ENCODE peak calls at places on chromosomes 13 and 19, in five cellular contexts. One of them, this sample, is unnamed.

GRCh38 chr13:106865706-106866288 is 297.9 kb upstream of the ARGLU1 start:
- DNase-seq in stimulated activated CD4-positive, alpha-beta T cell treated with anti-CD3 and anti-CD28 coated beads, Interleukin-4, amount 100 ng/mL, for 24 hours: no peak
- DNase-seq in CMK: peak
- DNase-seq in brain microvascular endothelial cell: no peak
- DNase-seq in RWPE1: no peak
- DNase-seq in this sample: no peak

GRCh38 chr13:94346261-94347019 is 133.0 kb downstream of the DCT start:
- DNase-seq in CMK: no peak
- DNase-seq in RWPE1: no peak
- DNase-seq in brain microvascular endothelial cell: no peak
- DNase-seq in stimulated activated CD4-positive, alpha-beta T cell treated with anti-CD3 and anti-CD28 coated beads, Interleukin-4, amount 100 ng/mL, for 24 hours: peak
- DNase-seq in this sample: no peak

GRCh38 chr19:35048911-35049411 is 7.4 kb downstream of the HPN start:
- DNase-seq in RWPE1: no peak
- DNase-seq in brain microvascular endothelial cell: no peak
- DNase-seq in CMK: no peak
- DNase-seq in stimulated activated CD4-positive, alpha-beta T cell treated with anti-CD3 and anti-CD28 coated beads, Interleukin-4, amount 100 ng/mL, for 24 hours: no peak
- DNase-seq in this sample: no peak

GRCh38 chr13:58843567-58843966 is 1212.0 kb downstream of the PCDH17 start:
- DNase-seq in brain microvascular endothelial cell: no peak
- DNase-seq in CMK: no peak
- DNase-seq in stimulated activated CD4-positive, alpha-beta T cell treated with anti-CD3 and anti-CD28 coated beads, Interleukin-4, amount 100 ng/mL, for 24 hours: no peak
- DNase-seq in RWPE1: no peak
- DNase-seq in this sample: no peak

GRCh38 chr13:78319101-78319627 is 284.2 kb downstream of the POU4F1 start:
- DNase-seq in brain microvascular endothelial cell: no peak
- DNase-seq in RWPE1: peak
- DNase-seq in stimulated activated CD4-positive, alpha-beta T cell treated with anti-CD3 and anti-CD28 coated beads, Interleukin-4, amount 100 ng/mL, for 24 hours: no peak
- DNase-seq in CMK: no peak
- DNase-seq in this sample: no peak

GRCh38 chr19:5595129-5595528 is 27.4 kb upstream of the TINCR start:
- DNase-seq in brain microvascular endothelial cell: no peak
- DNase-seq in stimulated activated CD4-positive, alpha-beta T cell treated with anti-CD3 and anti-CD28 coated beads, Interleukin-4, amount 100 ng/mL, for 24 hours: no peak
- DNase-seq in CMK: no peak
- DNase-seq in RWPE1: no peak
- DNase-seq in this sample: no peak

GRCh38 chr13:39123578-39123977 is 85.3 kb downstream of the NHLRC3 start:
- DNase-seq in RWPE1: no peak
- DNase-seq in stimulated activated CD4-positive, alpha-beta T cell treated with anti-CD3 and anti-CD28 coated beads, Interleukin-4, amount 100 ng/mL, for 24 hours: no peak
- DNase-seq in brain microvascular endothelial cell: no peak
- DNase-seq in CMK: no peak
- DNase-seq in this sample: no peak

GRCh38 chr13:37342205-37342604 is 236.7 kb upstream of the CSNK1A1L start:
- DNase-seq in stimulated activated CD4-positive, alpha-beta T cell treated with anti-CD3 and anti-CD28 coated beads, Interleukin-4, amount 100 ng/mL, for 24 hours: no peak
- DNase-seq in brain microvascular endothelial cell: no peak
- DNase-seq in CMK: no peak
- DNase-seq in RWPE1: no peak
- DNase-seq in this sample: no peak

GRCh38 chr13:113670541-113670940 is 3.5 kb downstream of the GRK1 start:
- DNase-seq in CMK: no peak
- DNase-seq in RWPE1: no peak
- DNase-seq in stimulated activated CD4-positive, alpha-beta T cell treated with anti-CD3 and anti-CD28 coated beads, Interleukin-4, amount 100 ng/mL, for 24 hours: no peak
- DNase-seq in brain microvascular endothelial cell: no peak
- DNase-seq in this sample: no peak

GRCh38 chr13:32285633-32285965 is 29.6 kb downstream of the ZAR1L start:
- DNase-seq in stimulated activated CD4-positive, alpha-beta T cell treated with anti-CD3 and anti-CD28 coated beads, Interleukin-4, amount 100 ng/mL, for 24 hours: no peak
- DNase-seq in CMK: no peak
- DNase-seq in RWPE1: no peak
- DNase-seq in brain microvascular endothelial cell: peak
- DNase-seq in this sample: no peak

GRCh38 chr19:54316746-54317107 is 3.8 kb upstream of the LILRA5 start:
- DNase-seq in CMK: no peak
- DNase-seq in RWPE1: no peak
- DNase-seq in brain microvascular endothelial cell: no peak
- DNase-seq in stimulated activated CD4-positive, alpha-beta T cell treated with anti-CD3 and anti-CD28 coated beads, Interleukin-4, amount 100 ng/mL, for 24 hours: no peak
- DNase-seq in this sample: no peak

GRCh38 chr19:15109768-15110417 is 2.7 kb downstream of the SYDE1 start:
- DNase-seq in brain microvascular endothelial cell: no peak
- DNase-seq in CMK: no peak
- DNase-seq in stimulated activated CD4-positive, alpha-beta T cell treated with anti-CD3 and anti-CD28 coated beads, Interleukin-4, amount 100 ng/mL, for 24 hours: no peak
- DNase-seq in RWPE1: no peak
- DNase-seq in this sample: no peak

GRCh38 chr13:78976696-78977095 is 317.7 kb upstream of the OBI1 start:
- DNase-seq in RWPE1: no peak
- DNase-seq in stimulated activated CD4-positive, alpha-beta T cell treated with anti-CD3 and anti-CD28 coated beads, Interleukin-4, amount 100 ng/mL, for 24 hours: no peak
- DNase-seq in brain microvascular endothelial cell: no peak
- DNase-seq in CMK: no peak
- DNase-seq in this sample: no peak

GRCh38 chr19:29545866-29546582 is 20.2 kb downstream of the VSTM2B start:
- DNase-seq in RWPE1: no peak
- DNase-seq in stimulated activated CD4-positive, alpha-beta T cell treated with anti-CD3 and anti-CD28 coated beads, Interleukin-4, amount 100 ng/mL, for 24 hours: no peak
- DNase-seq in brain microvascular endothelial cell: no peak
- DNase-seq in CMK: no peak
- DNase-seq in this sample: no peak

GRCh38 chr13:25633108-25633507 is 261.3 kb downstream of the ATP8A2 start:
- DNase-seq in brain microvascular endothelial cell: peak
- DNase-seq in stimulated activated CD4-positive, alpha-beta T cell treated with anti-CD3 and anti-CD28 coated beads, Interleukin-4, amount 100 ng/mL, for 24 hours: no peak
- DNase-seq in RWPE1: no peak
- DNase-seq in CMK: no peak
- DNase-seq in this sample: no peak

GRCh38 chr19:12838182-12838890 is at the start of gene MAST1:
- DNase-seq in stimulated activated CD4-positive, alpha-beta T cell treated with anti-CD3 and anti-CD28 coated beads, Interleukin-4, amount 100 ng/mL, for 24 hours: peak
- DNase-seq in CMK: no peak
- DNase-seq in RWPE1: no peak
- DNase-seq in brain microvascular endothelial cell: no peak
- DNase-seq in this sample: no peak

GRCh38 chr13:111387945-111388600 is 67.6 kb downstream of the TEX29 start:
- DNase-seq in CMK: no peak
- DNase-seq in RWPE1: no peak
- DNase-seq in stimulated activated CD4-positive, alpha-beta T cell treated with anti-CD3 and anti-CD28 coated beads, Interleukin-4, amount 100 ng/mL, for 24 hours: no peak
- DNase-seq in brain microvascular endothelial cell: no peak
- DNase-seq in this sample: no peak

GRCh38 chr13:96952592-96952991 is 41.7 kb downstream of the OXGR1 start:
- DNase-seq in CMK: no peak
- DNase-seq in brain microvascular endothelial cell: no peak
- DNase-seq in RWPE1: no peak
- DNase-seq in stimulated activated CD4-positive, alpha-beta T cell treated with anti-CD3 and anti-CD28 coated beads, Interleukin-4, amount 100 ng/mL, for 24 hours: no peak
- DNase-seq in this sample: no peak

GRCh38 chr13:51797664-51798488 is 6.1 kb downstream of the DHRS12 start:
- DNase-seq in brain microvascular endothelial cell: peak
- DNase-seq in stimulated activated CD4-positive, alpha-beta T cell treated with anti-CD3 and anti-CD28 coated beads, Interleukin-4, amount 100 ng/mL, for 24 hours: peak
- DNase-seq in RWPE1: peak
- DNase-seq in CMK: no peak
- DNase-seq in this sample: peak

GRCh38 chr13:31970237-31970930 is 61.2 kb upstream of the FRY start:
- DNase-seq in brain microvascular endothelial cell: peak
- DNase-seq in RWPE1: peak
- DNase-seq in stimulated activated CD4-positive, alpha-beta T cell treated with anti-CD3 and anti-CD28 coated beads, Interleukin-4, amount 100 ng/mL, for 24 hours: no peak
- DNase-seq in CMK: no peak
- DNase-seq in this sample: peak

GRCh38 chr19:17346109-17346671 is 8.8 kb downstream of the GTPBP3 start:
- DNase-seq in stimulated activated CD4-positive, alpha-beta T cell treated with anti-CD3 and anti-CD28 coated beads, Interleukin-4, amount 100 ng/mL, for 24 hours: peak
- DNase-seq in RWPE1: peak
- DNase-seq in brain microvascular endothelial cell: peak
- DNase-seq in CMK: no peak
- DNase-seq in this sample: peak

GRCh38 chr19:1066251-1066747 is 668 bp upstream of the ARHGAP45 start:
- DNase-seq in CMK: peak
- DNase-seq in brain microvascular endothelial cell: no peak
- DNase-seq in stimulated activated CD4-positive, alpha-beta T cell treated with anti-CD3 and anti-CD28 coated beads, Interleukin-4, amount 100 ng/mL, for 24 hours: no peak
- DNase-seq in RWPE1: no peak
- DNase-seq in this sample: no peak

GRCh38 chr19:12880551-12881171 is 588 bp downstream of the DNASE2 start:
- DNase-seq in CMK: no peak
- DNase-seq in stimulated activated CD4-positive, alpha-beta T cell treated with anti-CD3 and anti-CD28 coated beads, Interleukin-4, amount 100 ng/mL, for 24 hours: peak
- DNase-seq in brain microvascular endothelial cell: peak
- DNase-seq in RWPE1: no peak
- DNase-seq in this sample: peak

GRCh38 chr19:3494559-3494958 is 5.9 kb downstream of the DOHH start:
- DNase-seq in RWPE1: no peak
- DNase-seq in brain microvascular endothelial cell: no peak
- DNase-seq in stimulated activated CD4-positive, alpha-beta T cell treated with anti-CD3 and anti-CD28 coated beads, Interleukin-4, amount 100 ng/mL, for 24 hours: peak
- DNase-seq in CMK: no peak
- DNase-seq in this sample: no peak

GRCh38 chr19:632228-633067 is 889 bp downstream of the POLRMT start:
- DNase-seq in brain microvascular endothelial cell: peak
- DNase-seq in stimulated activated CD4-positive, alpha-beta T cell treated with anti-CD3 and anti-CD28 coated beads, Interleukin-4, amount 100 ng/mL, for 24 hours: peak
- DNase-seq in CMK: no peak
- DNase-seq in RWPE1: peak
- DNase-seq in this sample: peak

GRCh38 chr19:49689133-49690072 is at the start of gene ADM5:
- DNase-seq in CMK: no peak
- DNase-seq in stimulated activated CD4-positive, alpha-beta T cell treated with anti-CD3 and anti-CD28 coated beads, Interleukin-4, amount 100 ng/mL, for 24 hours: peak
- DNase-seq in brain microvascular endothelial cell: no peak
- DNase-seq in RWPE1: no peak
- DNase-seq in this sample: no peak

GRCh38 chr13:30257433-30258099 is 49.8 kb downstream of the KATNAL1 start:
- DNase-seq in brain microvascular endothelial cell: no peak
- DNase-seq in CMK: no peak
- DNase-seq in stimulated activated CD4-positive, alpha-beta T cell treated with anti-CD3 and anti-CD28 coated beads, Interleukin-4, amount 100 ng/mL, for 24 hours: no peak
- DNase-seq in RWPE1: no peak
- DNase-seq in this sample: peak

GRCh38 chr13:30457306-30457891 is 8.3 kb downstream of the HMGB1 start:
- DNase-seq in stimulated activated CD4-positive, alpha-beta T cell treated with anti-CD3 and anti-CD28 coated beads, Interleukin-4, amount 100 ng/mL, for 24 hours: no peak
- DNase-seq in CMK: no peak
- DNase-seq in brain microvascular endothelial cell: no peak
- DNase-seq in RWPE1: no peak
- DNase-seq in this sample: no peak

GRCh38 chr13:77139311-77139710 is 112.4 kb upstream of the FBXL3 start:
- DNase-seq in RWPE1: no peak
- DNase-seq in CMK: no peak
- DNase-seq in brain microvascular endothelial cell: peak
- DNase-seq in stimulated activated CD4-positive, alpha-beta T cell treated with anti-CD3 and anti-CD28 coated beads, Interleukin-4, amount 100 ng/mL, for 24 hours: no peak
- DNase-seq in this sample: no peak

GRCh38 chr19:49767380-49767779 is 579 bp downstream of the AP2A1 start:
- DNase-seq in stimulated activated CD4-positive, alpha-beta T cell treated with anti-CD3 and anti-CD28 coated beads, Interleukin-4, amount 100 ng/mL, for 24 hours: no peak
- DNase-seq in CMK: no peak
- DNase-seq in RWPE1: peak
- DNase-seq in brain microvascular endothelial cell: no peak
- DNase-seq in this sample: peak

GRCh38 chr13:26785845-26786630 is 25.5 kb upstream of the GPR12 start:
- DNase-seq in RWPE1: no peak
- DNase-seq in stimulated activated CD4-positive, alpha-beta T cell treated with anti-CD3 and anti-CD28 coated beads, Interleukin-4, amount 100 ng/mL, for 24 hours: peak
- DNase-seq in brain microvascular endothelial cell: no peak
- DNase-seq in CMK: no peak
- DNase-seq in this sample: peak

GRCh38 chr19:38718747-38719543 is 25.3 kb downstream of the CAPN12 start:
- DNase-seq in brain microvascular endothelial cell: peak
- DNase-seq in stimulated activated CD4-positive, alpha-beta T cell treated with anti-CD3 and anti-CD28 coated beads, Interleukin-4, amount 100 ng/mL, for 24 hours: no peak
- DNase-seq in CMK: no peak
- DNase-seq in RWPE1: no peak
- DNase-seq in this sample: peak

This sample was measured in foreskin fibroblast.